ENCODE peak calls at places on chromosomes 11 and 22, in six cellular contexts. One of them, this sample, is unnamed.

GRCh38 chr11:119625206-119625988 is 103.6 kb downstream of the NECTIN1 start:
- DNase-seq in mammary epithelial cell: no peak
- DNase-seq in transverse colon: no peak
- DNase-seq in lung: no peak
- DNase-seq in OCI-LY7: no peak
- DNase-seq in adrenal gland: no peak
- DNase-seq in this sample: no peak

GRCh38 chr11:8019671-8020597 is 32.8 kb downstream of the EIF3F start:
- DNase-seq in OCI-LY7: no peak
- DNase-seq in transverse colon: no peak
- DNase-seq in mammary epithelial cell: peak; percentile 34
- DNase-seq in adrenal gland: peak; percentile 36
- DNase-seq in lung: no peak
- DNase-seq in this sample: no peak

GRCh38 chr22:48137640-48138039 is 1375.2 kb downstream of the TBC1D22A start:
- DNase-seq in transverse colon: no peak
- DNase-seq in adrenal gland: no peak
- DNase-seq in mammary epithelial cell: no peak
- DNase-seq in OCI-LY7: no peak
- DNase-seq in lung: no peak
- DNase-seq in this sample: no peak

GRCh38 chr11:26734706-26735105 is 12.8 kb upstream of the SLC5A12 start:
- DNase-seq in lung: no peak
- DNase-seq in OCI-LY7: no peak
- DNase-seq in transverse colon: no peak
- DNase-seq in adrenal gland: no peak
- DNase-seq in mammary epithelial cell: no peak
- DNase-seq in this sample: no peak

GRCh38 chr11:65778431-65778900 is 2.3 kb downstream of the AP5B1 start:
- DNase-seq in transverse colon: no peak
- DNase-seq in lung: no peak
- DNase-seq in adrenal gland: no peak
- DNase-seq in OCI-LY7: no peak
- DNase-seq in mammary epithelial cell: no peak
- DNase-seq in this sample: no peak

GRCh38 chr11:2929511-2929879 is 275 bp upstream of the PHLDA2 start:
- DNase-seq in adrenal gland: peak; percentile 59
- DNase-seq in lung: peak; percentile 63
- DNase-seq in OCI-LY7: no peak
- DNase-seq in mammary epithelial cell: peak; percentile 87
- DNase-seq in transverse colon: peak; percentile 88
- DNase-seq in this sample: no peak

GRCh38 chr11:2566223-2567025 is 121.6 kb downstream of the KCNQ1 start:
- DNase-seq in OCI-LY7: no peak
- DNase-seq in lung: no peak
- DNase-seq in mammary epithelial cell: no peak
- DNase-seq in transverse colon: peak; percentile 70
- DNase-seq in adrenal gland: peak; percentile 43
- DNase-seq in this sample: no peak

GRCh38 chr11:27857588-27857987 is 157.3 kb upstream of the BDNF start:
- DNase-seq in lung: no peak
- DNase-seq in adrenal gland: no peak
- DNase-seq in OCI-LY7: no peak
- DNase-seq in mammary epithelial cell: no peak
- DNase-seq in transverse colon: no peak
- DNase-seq in this sample: no peak

GRCh38 chr11:65206901-65207300 is 25.2 kb downstream of the CAPN1 start:
- DNase-seq in OCI-LY7: no peak
- DNase-seq in transverse colon: no peak
- DNase-seq in lung: no peak
- DNase-seq in adrenal gland: no peak
- DNase-seq in mammary epithelial cell: no peak
- DNase-seq in this sample: no peak

GRCh38 chr11:114147389-114148382 is 88.2 kb downstream of the ZBTB16 start:
- DNase-seq in adrenal gland: peak; percentile 69
- DNase-seq in transverse colon: no peak
- DNase-seq in OCI-LY7: no peak
- DNase-seq in lung: no peak
- DNase-seq in mammary epithelial cell: no peak
- DNase-seq in this sample: no peak

GRCh38 chr22:37179126-37179470 is 8.9 kb downstream of the C1QTNF6 start:
- DNase-seq in adrenal gland: no peak
- DNase-seq in lung: no peak
- DNase-seq in OCI-LY7: no peak
- DNase-seq in mammary epithelial cell: no peak
- DNase-seq in transverse colon: no peak
- DNase-seq in this sample: no peak

GRCh38 chr22:24156146-24156914 is 25.0 kb upstream of the SUSD2 start:
- DNase-seq in OCI-LY7: peak; percentile 76
- DNase-seq in mammary epithelial cell: peak; percentile 36
- DNase-seq in adrenal gland: no peak
- DNase-seq in transverse colon: peak; percentile 54
- DNase-seq in lung: no peak
- DNase-seq in this sample: peak; percentile 81

GRCh38 chr22:31754813-31755212 is 994 bp downstream of the DEPDC5 start:
- DNase-seq in adrenal gland: no peak
- DNase-seq in mammary epithelial cell: no peak
- DNase-seq in transverse colon: no peak
- DNase-seq in OCI-LY7: no peak
- DNase-seq in lung: no peak
- DNase-seq in this sample: no peak

GRCh38 chr22:18060646-18061620 is 16.9 kb upstream of the PEX26 start:
- DNase-seq in lung: no peak
- DNase-seq in adrenal gland: no peak
- DNase-seq in mammary epithelial cell: peak; percentile 90
- DNase-seq in OCI-LY7: no peak
- DNase-seq in transverse colon: peak; percentile 50
- DNase-seq in this sample: no peak

GRCh38 chr11:78346799-78347198 is 70.8 kb downstream of the GAB2 start:
- DNase-seq in lung: no peak
- DNase-seq in transverse colon: no peak
- DNase-seq in mammary epithelial cell: no peak
- DNase-seq in adrenal gland: no peak
- DNase-seq in OCI-LY7: no peak
- DNase-seq in this sample: no peak

GRCh38 chr11:126583101-126583500 is 227.6 kb downstream of the ST3GAL4 start:
- DNase-seq in OCI-LY7: no peak
- DNase-seq in transverse colon: no peak
- DNase-seq in lung: no peak
- DNase-seq in adrenal gland: no peak
- DNase-seq in mammary epithelial cell: no peak
- DNase-seq in this sample: no peak

GRCh38 chr11:1782831-1783724 is 19.4 kb upstream of the CTSD start:
- DNase-seq in mammary epithelial cell: no peak
- DNase-seq in OCI-LY7: no peak
- DNase-seq in transverse colon: no peak
- DNase-seq in lung: no peak
- DNase-seq in adrenal gland: peak; percentile 57
- DNase-seq in this sample: no peak

GRCh38 chr11:93645938-93646337 is 15.5 kb upstream of the CEP295 start:
- DNase-seq in OCI-LY7: no peak
- DNase-seq in transverse colon: no peak
- DNase-seq in adrenal gland: no peak
- DNase-seq in mammary epithelial cell: no peak
- DNase-seq in lung: no peak
- DNase-seq in this sample: no peak

GRCh38 chr22:36510966-36511881 is 4.4 kb upstream of the FOXRED2 start:
- DNase-seq in OCI-LY7: peak; percentile 59
- DNase-seq in mammary epithelial cell: peak; percentile 21
- DNase-seq in lung: no peak
- DNase-seq in transverse colon: peak; percentile 34
- DNase-seq in adrenal gland: peak; percentile 50
- DNase-seq in this sample: no peak

GRCh38 chr22:36321797-36322601 is 65.8 kb downstream of the MYH9 start:
- DNase-seq in lung: no peak
- DNase-seq in transverse colon: no peak
- DNase-seq in OCI-LY7: no peak
- DNase-seq in mammary epithelial cell: no peak
- DNase-seq in adrenal gland: peak; percentile 60
- DNase-seq in this sample: no peak

GRCh38 chr11:128937480-128937879 is 5.2 kb downstream of the TP53AIP1 start:
- DNase-seq in mammary epithelial cell: no peak
- DNase-seq in OCI-LY7: no peak
- DNase-seq in transverse colon: no peak
- DNase-seq in lung: no peak
- DNase-seq in adrenal gland: no peak
- DNase-seq in this sample: no peak

GRCh38 chr22:39306456-39307361 is 12.7 kb downstream of the RPL3 start:
- DNase-seq in transverse colon: peak; percentile 45
- DNase-seq in lung: no peak
- DNase-seq in mammary epithelial cell: no peak
- DNase-seq in adrenal gland: no peak
- DNase-seq in OCI-LY7: peak; percentile 50
- DNase-seq in this sample: no peak

GRCh38 chr11:114180301-114181055 is 115.7 kb upstream of the NNMT start:
- DNase-seq in OCI-LY7: peak; percentile 74
- DNase-seq in transverse colon: peak; percentile 80
- DNase-seq in mammary epithelial cell: no peak
- DNase-seq in lung: peak; percentile 65
- DNase-seq in adrenal gland: peak; percentile 65
- DNase-seq in this sample: no peak

GRCh38 chr22:49751968-49752597 is 75.6 kb downstream of the BRD1 start:
- DNase-seq in lung: no peak
- DNase-seq in OCI-LY7: no peak
- DNase-seq in mammary epithelial cell: no peak
- DNase-seq in transverse colon: no peak
- DNase-seq in adrenal gland: no peak
- DNase-seq in this sample: no peak

GRCh38 chr11:19670030-19670761 is 42.4 kb upstream of the NAV2 start:
- DNase-seq in OCI-LY7: no peak
- DNase-seq in transverse colon: no peak
- DNase-seq in lung: no peak
- DNase-seq in adrenal gland: no peak
- DNase-seq in mammary epithelial cell: peak; percentile 62
- DNase-seq in this sample: no peak

GRCh38 chr11:9313648-9314290 is 624 bp downstream of the TMEM41B start:
- DNase-seq in transverse colon: peak; percentile 9
- DNase-seq in lung: no peak
- DNase-seq in OCI-LY7: peak; percentile 52
- DNase-seq in adrenal gland: no peak
- DNase-seq in mammary epithelial cell: peak; percentile 30
- DNase-seq in this sample: no peak

GRCh38 chr11:67194096-67194495 is 72.2 kb upstream of the GRK2 start:
- DNase-seq in OCI-LY7: no peak
- DNase-seq in mammary epithelial cell: no peak
- DNase-seq in transverse colon: no peak
- DNase-seq in adrenal gland: no peak
- DNase-seq in lung: no peak
- DNase-seq in this sample: no peak

GRCh38 chr11:73322111-73322985 is 14.3 kb downstream of the ARHGEF17 start:
- DNase-seq in transverse colon: no peak
- DNase-seq in adrenal gland: no peak
- DNase-seq in OCI-LY7: peak; percentile 44
- DNase-seq in mammary epithelial cell: no peak
- DNase-seq in lung: no peak
- DNase-seq in this sample: no peak

GRCh38 chr11:73323464-73323863 is 15.4 kb downstream of the ARHGEF17 start:
- DNase-seq in mammary epithelial cell: no peak
- DNase-seq in lung: peak; percentile 57
- DNase-seq in adrenal gland: peak; percentile 77
- DNase-seq in transverse colon: peak; percentile 64
- DNase-seq in OCI-LY7: no peak
- DNase-seq in this sample: no peak

GRCh38 chr11:73320786-73321325 is 12.8 kb downstream of the ARHGEF17 start:
- DNase-seq in lung: no peak
- DNase-seq in mammary epithelial cell: peak; percentile 40
- DNase-seq in transverse colon: no peak
- DNase-seq in adrenal gland: no peak
- DNase-seq in OCI-LY7: no peak
- DNase-seq in this sample: no peak

GRCh38 chr11:73322986-73323306 is 14.9 kb downstream of the ARHGEF17 start:
- DNase-seq in mammary epithelial cell: no peak
- DNase-seq in lung: no peak
- DNase-seq in transverse colon: no peak
- DNase-seq in adrenal gland: no peak
- DNase-seq in OCI-LY7: no peak
- DNase-seq in this sample: no peak

GRCh38 chr11:73321342-73322110 is 13.4 kb downstream of the ARHGEF17 start:
- DNase-seq in lung: no peak
- DNase-seq in adrenal gland: peak; percentile 36
- DNase-seq in OCI-LY7: peak; percentile 35
- DNase-seq in mammary epithelial cell: no peak
- DNase-seq in transverse colon: no peak
- DNase-seq in this sample: no peak
- TF ChIP-seq CTCF in lung: no peak
- TF ChIP-seq CTCF in adrenal gland: no peak
- TF ChIP-seq CTCF in OCI-LY7: no peak
- TF ChIP-seq CTCF in mammary epithelial cell: no peak
- TF ChIP-seq CTCF in transverse colon: no peak
- TF ChIP-seq CTCF in this sample: no peak

GRCh38 chr22:19242699-19243098 is 48.8 kb downstream of the CLTCL1 start:
- DNase-seq in lung: no peak
- DNase-seq in mammary epithelial cell: no peak
- DNase-seq in adrenal gland: no peak
- DNase-seq in OCI-LY7: no peak
- DNase-seq in transverse colon: no peak
- DNase-seq in this sample: no peak
- TF ChIP-seq CTCF in lung: no peak
- TF ChIP-seq CTCF in mammary epithelial cell: no peak
- TF ChIP-seq CTCF in adrenal gland: no peak
- TF ChIP-seq CTCF in OCI-LY7: no peak
- TF ChIP-seq CTCF in transverse colon: no peak
- TF ChIP-seq CTCF in this sample: no peak

GRCh38 chr11:46220313-46220712 is 57.1 kb upstream of the CREB3L1 start:
- DNase-seq in adrenal gland: no peak
- DNase-seq in lung: no peak
- DNase-seq in mammary epithelial cell: no peak
- DNase-seq in OCI-LY7: no peak
- DNase-seq in transverse colon: no peak
- DNase-seq in this sample: no peak

GRCh38 chr11:46215208-46215931 is 62.1 kb upstream of the CREB3L1 start:
- DNase-seq in mammary epithelial cell: no peak
- DNase-seq in adrenal gland: no peak
- DNase-seq in transverse colon: no peak
- DNase-seq in OCI-LY7: no peak
- DNase-seq in lung: no peak
- DNase-seq in this sample: no peak

GRCh38 chr11:46216040-46216764 is 61.3 kb upstream of the CREB3L1 start:
- DNase-seq in lung: no peak
- DNase-seq in adrenal gland: no peak
- DNase-seq in OCI-LY7: no peak
- DNase-seq in transverse colon: no peak
- DNase-seq in mammary epithelial cell: no peak
- DNase-seq in this sample: no peak

GRCh38 chr11:46212720-46213119 is 64.7 kb upstream of the CREB3L1 start:
- DNase-seq in transverse colon: no peak
- DNase-seq in mammary epithelial cell: no peak
- DNase-seq in OCI-LY7: no peak
- DNase-seq in lung: no peak
- DNase-seq in adrenal gland: no peak
- DNase-seq in this sample: no peak

GRCh38 chr11:46216765-46217089 is 60.7 kb upstream of the CREB3L1 start:
- DNase-seq in mammary epithelial cell: no peak
- DNase-seq in OCI-LY7: no peak
- DNase-seq in transverse colon: no peak
- DNase-seq in lung: no peak
- DNase-seq in adrenal gland: no peak
- DNase-seq in this sample: no peak
- TF ChIP-seq CTCF in mammary epithelial cell: no peak
- TF ChIP-seq CTCF in OCI-LY7: no peak
- TF ChIP-seq CTCF in transverse colon: no peak
- TF ChIP-seq CTCF in lung: no peak
- TF ChIP-seq CTCF in adrenal gland: no peak
- TF ChIP-seq CTCF in this sample: no peak

GRCh38 chr11:43504316-43504950 is 145.7 kb downstream of the TTC17 start:
- DNase-seq in adrenal gland: peak; percentile 48
- DNase-seq in mammary epithelial cell: peak; percentile 18
- DNase-seq in OCI-LY7: peak; percentile 4
- DNase-seq in transverse colon: no peak
- DNase-seq in lung: no peak
- DNase-seq in this sample: no peak
- TF ChIP-seq CTCF in adrenal gland: peak; percentile 58
- TF ChIP-seq CTCF in mammary epithelial cell: peak; percentile 47
- TF ChIP-seq CTCF in OCI-LY7: peak; percentile 20
- TF ChIP-seq CTCF in transverse colon: peak; percentile 9
- TF ChIP-seq CTCF in lung: no peak
- TF ChIP-seq CTCF in this sample: peak; percentile 48

This sample was measured in GM06990.